ENCODE peak calls at places on chromosome 1, in five cellular contexts. One of them, this sample, is unnamed.
A peak's percentile ranks its signal among the peaks of the same experiment; 100 is the strongest.

GRCh38 chr1:39158330-39159086 is 46.0 kb upstream of the MACF1 start:
- DNase-seq in IMR-90: peak; percentile 74
- DNase-seq in trophoblast cell: no peak
- DNase-seq in mesenchymal stem cell: peak; percentile 77
- DNase-seq in H9: peak; percentile 84
- DNase-seq in this sample: no peak

GRCh38 chr1:13930151-13930550 is 230.2 kb downstream of the PRDM2 start:
- DNase-seq in trophoblast cell: no peak
- DNase-seq in H9: peak; percentile 75
- DNase-seq in mesenchymal stem cell: no peak
- DNase-seq in IMR-90: no peak
- DNase-seq in this sample: peak; percentile 79

GRCh38 chr1:162458206-162458605 is 39.4 kb upstream of the UHMK1 start:
- DNase-seq in H9: no peak
- DNase-seq in mesenchymal stem cell: no peak
- DNase-seq in IMR-90: no peak
- DNase-seq in trophoblast cell: no peak
- DNase-seq in this sample: no peak

GRCh38 chr1:179591592-179592580 is at the start of gene TDRD5:
- DNase-seq in IMR-90: no peak
- DNase-seq in H9: peak; percentile 86
- DNase-seq in trophoblast cell: peak; percentile 54
- DNase-seq in mesenchymal stem cell: no peak
- DNase-seq in this sample: peak; percentile 85

GRCh38 chr1:228308085-228308601 is 98.5 kb downstream of the TRIM11 start:
- DNase-seq in trophoblast cell: no peak
- DNase-seq in IMR-90: no peak
- DNase-seq in H9: no peak
- DNase-seq in mesenchymal stem cell: no peak
- DNase-seq in this sample: no peak

GRCh38 chr1:147626739-147627138 is 43.6 kb downstream of the ACP6 start:
- DNase-seq in mesenchymal stem cell: no peak
- DNase-seq in trophoblast cell: no peak
- DNase-seq in H9: no peak
- DNase-seq in IMR-90: no peak
- DNase-seq in this sample: no peak

GRCh38 chr1:178643871-178644270 is 81.2 kb upstream of the RALGPS2 start:
- DNase-seq in mesenchymal stem cell: no peak
- DNase-seq in trophoblast cell: no peak
- DNase-seq in IMR-90: no peak
- DNase-seq in H9: no peak
- DNase-seq in this sample: no peak

GRCh38 chr1:228065543-228066347 is 16.8 kb upstream of the ARF1 start:
- DNase-seq in IMR-90: no peak
- DNase-seq in trophoblast cell: no peak
- DNase-seq in H9: no peak
- DNase-seq in mesenchymal stem cell: no peak
- DNase-seq in this sample: no peak

GRCh38 chr1:64915381-64916274 is 50.7 kb downstream of the JAK1 start:
- DNase-seq in H9: no peak
- DNase-seq in IMR-90: peak; percentile 94
- DNase-seq in trophoblast cell: peak; percentile 96
- DNase-seq in mesenchymal stem cell: peak; percentile 94
- DNase-seq in this sample: no peak

GRCh38 chr1:25692560-25692959 is 76.0 kb downstream of the MAN1C1 start:
- DNase-seq in mesenchymal stem cell: no peak
- DNase-seq in H9: peak; percentile 68
- DNase-seq in IMR-90: no peak
- DNase-seq in trophoblast cell: no peak
- DNase-seq in this sample: peak; percentile 72

GRCh38 chr1:41474490-41475271 is 9.8 kb downstream of the EDN2 start:
- DNase-seq in H9: no peak
- DNase-seq in trophoblast cell: no peak
- DNase-seq in IMR-90: no peak
- DNase-seq in mesenchymal stem cell: no peak
- DNase-seq in this sample: no peak

GRCh38 chr1:22500476-22500875 is 48.8 kb downstream of the ZBTB40 start:
- DNase-seq in IMR-90: peak; percentile 59
- DNase-seq in mesenchymal stem cell: peak; percentile 82
- DNase-seq in H9: no peak
- DNase-seq in trophoblast cell: no peak
- DNase-seq in this sample: no peak

GRCh38 chr1:14593279-14593678 is 5.2 kb upstream of the KAZN start:
- DNase-seq in trophoblast cell: no peak
- DNase-seq in mesenchymal stem cell: no peak
- DNase-seq in H9: no peak
- DNase-seq in IMR-90: no peak
- DNase-seq in this sample: peak; percentile 56

GRCh38 chr1:204660509-204660908 is 25.0 kb downstream of the LRRN2 start:
- DNase-seq in H9: no peak
- DNase-seq in mesenchymal stem cell: peak; percentile 98
- DNase-seq in IMR-90: no peak
- DNase-seq in trophoblast cell: no peak
- DNase-seq in this sample: no peak

GRCh38 chr1:19381261-19381660 is 69.1 kb downstream of the SLC66A1 start:
- DNase-seq in H9: no peak
- DNase-seq in mesenchymal stem cell: no peak
- DNase-seq in IMR-90: no peak
- DNase-seq in trophoblast cell: no peak
- DNase-seq in this sample: no peak

GRCh38 chr1:53295746-53296722 is 31.8 kb downstream of the LRP8 start:
- DNase-seq in mesenchymal stem cell: no peak
- DNase-seq in H9: no peak
- DNase-seq in IMR-90: no peak
- DNase-seq in trophoblast cell: no peak
- DNase-seq in this sample: no peak
- H3K79me1 ChIP-seq in mesenchymal stem cell: peaks cover 20% of the 10 kb centered on the region
- H3K79me1 ChIP-seq in H9: no peaks in the 10 kb centered on the region
- H3K79me1 ChIP-seq in IMR-90: peaks cover 10% of the 10 kb centered on the region
- H3K79me1 ChIP-seq in trophoblast cell: no peaks in the 10 kb centered on the region
- H3K79me1 ChIP-seq in this sample: peaks cover 43% of the 10 kb centered on the region

DNA sequence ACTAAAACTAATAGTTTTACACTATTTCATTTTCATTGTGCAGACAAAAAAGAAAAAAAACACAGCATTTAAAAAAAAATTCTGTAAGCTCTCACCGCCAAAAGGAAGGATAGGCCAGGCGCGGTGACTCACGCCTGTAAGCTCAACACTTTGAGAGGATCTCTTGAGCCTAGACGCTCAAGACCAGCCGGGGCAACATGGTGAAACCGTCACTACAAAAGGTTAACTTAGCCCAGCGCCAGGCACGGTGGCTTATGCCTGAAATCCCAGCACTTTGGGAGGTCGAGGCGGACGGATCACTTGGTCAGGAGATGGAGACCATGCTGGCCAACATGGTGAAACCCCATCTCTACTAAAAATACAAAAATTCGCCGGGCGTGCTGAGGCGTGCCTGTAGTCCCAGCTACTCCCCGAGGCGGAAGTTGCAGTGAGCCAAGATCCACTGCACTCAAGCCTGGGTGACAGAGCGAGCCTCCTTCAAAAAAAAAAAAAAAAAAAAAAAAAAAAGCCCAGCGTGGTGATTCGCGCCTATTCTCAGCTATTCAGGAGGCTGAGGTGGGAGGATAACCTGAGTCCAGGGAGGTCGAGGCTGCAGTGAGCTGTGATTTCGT is 14.3 kb upstream of the SPEN start:
- DNase-seq in H9: peak; percentile 45
- DNase-seq in mesenchymal stem cell: peak; percentile 28
- DNase-seq in IMR-90: no peak
- DNase-seq in trophoblast cell: peak; percentile 83
- DNase-seq in this sample: no peak
- H3K79me1 ChIP-seq in H9: no peaks in the 10 kb centered on the region
- H3K79me1 ChIP-seq in mesenchymal stem cell: peaks cover 11% of the 10 kb centered on the region
- H3K79me1 ChIP-seq in IMR-90: peaks cover 24% of the 10 kb centered on the region
- H3K79me1 ChIP-seq in trophoblast cell: peaks cover 14% of the 10 kb centered on the region
- H3K79me1 ChIP-seq in this sample: peaks cover 3% of the 10 kb centered on the region

GRCh38 chr1:9592510-9593075 is 3.9 kb downstream of the TMEM201 start:
- DNase-seq in mesenchymal stem cell: no peak
- DNase-seq in H9: no peak
- DNase-seq in IMR-90: no peak
- DNase-seq in trophoblast cell: no peak
- DNase-seq in this sample: no peak
- H3K79me1 ChIP-seq in mesenchymal stem cell: peaks cover 37% of the 10 kb centered on the region
- H3K79me1 ChIP-seq in H9: peaks cover 12% of the 10 kb centered on the region
- H3K79me1 ChIP-seq in IMR-90: peaks cover 78% of the 10 kb centered on the region
- H3K79me1 ChIP-seq in trophoblast cell: peaks cover 2% of the 10 kb centered on the region
- H3K79me1 ChIP-seq in this sample: peaks cover 22% of the 10 kb centered on the region

GRCh38 chr1:192005976-192006375 is 152.3 kb upstream of the RGS18 start:
- DNase-seq in IMR-90: no peak
- DNase-seq in H9: no peak
- DNase-seq in mesenchymal stem cell: no peak
- DNase-seq in trophoblast cell: no peak
- DNase-seq in this sample: no peak

GRCh38 chr1:192003295-192004083 is 154.8 kb upstream of the RGS18 start:
- DNase-seq in H9: no peak
- DNase-seq in trophoblast cell: no peak
- DNase-seq in IMR-90: no peak
- DNase-seq in mesenchymal stem cell: no peak
- DNase-seq in this sample: no peak

GRCh38 chr1:192002063-192002462 is 156.2 kb upstream of the RGS18 start:
- DNase-seq in H9: no peak
- DNase-seq in mesenchymal stem cell: no peak
- DNase-seq in trophoblast cell: no peak
- DNase-seq in IMR-90: no peak
- DNase-seq in this sample: no peak
- H3K79me1 ChIP-seq in H9: no peaks in the 10 kb centered on the region
- H3K79me1 ChIP-seq in mesenchymal stem cell: no peaks in the 10 kb centered on the region
- H3K79me1 ChIP-seq in trophoblast cell: no peaks in the 10 kb centered on the region
- H3K79me1 ChIP-seq in IMR-90: no peaks in the 10 kb centered on the region
- H3K79me1 ChIP-seq in this sample: no peaks in the 10 kb centered on the region